ENCODE peak calls at places on chromosomes 7 and 10, in five cellular contexts. One of them, this sample, is unnamed.

GRCh38 chr10:116287906-116288501 is 15.0 kb upstream of the GFRA1 start:
- DNase-seq in H7: peak
- DNase-seq in tibial nerve: peak
- DNase-seq in cardiac muscle cell: peak
- DNase-seq in upper lobe of right lung: no peak
- DNase-seq in this sample: no peak

GRCh38 chr10:45410807-45411606 is 37.0 kb downstream of the ALOX5 start:
- DNase-seq in H7: no peak
- DNase-seq in tibial nerve: no peak
- DNase-seq in cardiac muscle cell: no peak
- DNase-seq in upper lobe of right lung: no peak
- DNase-seq in this sample: no peak

GRCh38 chr10:17452060-17452894 is 2.1 kb downstream of the ST8SIA6 start:
- DNase-seq in H7: no peak
- DNase-seq in tibial nerve: no peak
- DNase-seq in cardiac muscle cell: no peak
- DNase-seq in upper lobe of right lung: no peak
- DNase-seq in this sample: no peak

GRCh38 chr7:103124429-103124979 is 24.4 kb downstream of the NAPEPLD start:
- DNase-seq in H7: no peak
- DNase-seq in tibial nerve: no peak
- DNase-seq in cardiac muscle cell: no peak
- DNase-seq in upper lobe of right lung: no peak
- DNase-seq in this sample: no peak

GRCh38 chr10:21145751-21146445 is 248.8 kb upstream of the NEBL start:
- DNase-seq in H7: peak
- DNase-seq in tibial nerve: no peak
- DNase-seq in cardiac muscle cell: no peak
- DNase-seq in upper lobe of right lung: no peak
- DNase-seq in this sample: no peak

GRCh38 chr7:142908921-142909870 is 23.7 kb upstream of the TRPV6 start:
- DNase-seq in H7: peak
- DNase-seq in tibial nerve: no peak
- DNase-seq in cardiac muscle cell: peak
- DNase-seq in upper lobe of right lung: no peak
- DNase-seq in this sample: no peak

GRCh38 chr10:51895209-51895608 is 195.8 kb upstream of the CSTF2T start:
- DNase-seq in H7: no peak
- DNase-seq in tibial nerve: peak
- DNase-seq in cardiac muscle cell: no peak
- DNase-seq in upper lobe of right lung: no peak
- DNase-seq in this sample: no peak

GRCh38 chr7:119377-120163 is 72.8 kb upstream of the FAM20C start:
- DNase-seq in H7: peak
- DNase-seq in tibial nerve: peak
- DNase-seq in cardiac muscle cell: peak
- DNase-seq in upper lobe of right lung: peak
- DNase-seq in this sample: no peak

GRCh38 chr7:112207106-112207592 is 654 bp downstream of the ZNF277 start:
- DNase-seq in H7: no peak
- DNase-seq in tibial nerve: no peak
- DNase-seq in cardiac muscle cell: peak
- DNase-seq in upper lobe of right lung: no peak
- DNase-seq in this sample: peak

GRCh38 chr10:84534168-84534567 is 205.8 kb downstream of the CCSER2 start:
- DNase-seq in H7: no peak
- DNase-seq in tibial nerve: no peak
- DNase-seq in cardiac muscle cell: no peak
- DNase-seq in upper lobe of right lung: no peak
- DNase-seq in this sample: no peak

GRCh38 chr7:90788057-90788456 is 191.9 kb downstream of the CDK14 start:
- DNase-seq in H7: no peak
- DNase-seq in tibial nerve: no peak
- DNase-seq in cardiac muscle cell: no peak
- DNase-seq in upper lobe of right lung: no peak
- DNase-seq in this sample: no peak

GRCh38 chr10:85927952-85928677 is 438.5 kb downstream of the GRID1 start:
- DNase-seq in H7: no peak
- DNase-seq in tibial nerve: no peak
- DNase-seq in cardiac muscle cell: no peak
- DNase-seq in upper lobe of right lung: no peak
- DNase-seq in this sample: no peak

GRCh38 chr10:109963439-109963838 is 40.1 kb upstream of the XPNPEP1 start:
- DNase-seq in H7: no peak
- DNase-seq in tibial nerve: no peak
- DNase-seq in cardiac muscle cell: no peak
- DNase-seq in upper lobe of right lung: no peak
- DNase-seq in this sample: no peak

GRCh38 chr10:71266147-71266917 is 52.7 kb upstream of the SLC29A3 start:
- DNase-seq in H7: no peak
- DNase-seq in tibial nerve: no peak
- DNase-seq in cardiac muscle cell: no peak
- DNase-seq in upper lobe of right lung: peak
- DNase-seq in this sample: peak

GRCh38 chr10:44300666-44301649 is 83.9 kb downstream of the CXCL12 start:
- DNase-seq in H7: no peak
- DNase-seq in tibial nerve: no peak
- DNase-seq in cardiac muscle cell: no peak
- DNase-seq in upper lobe of right lung: no peak
- DNase-seq in this sample: peak

GRCh38 chr10:62050941-62051433 is 149.5 kb downstream of the ARID5B start:
- DNase-seq in H7: no peak
- DNase-seq in tibial nerve: peak
- DNase-seq in cardiac muscle cell: peak
- DNase-seq in upper lobe of right lung: no peak
- DNase-seq in this sample: no peak

GRCh38 chr10:30063098-30063497 is 3.7 kb upstream of the JCAD start:
- DNase-seq in H7: no peak
- DNase-seq in tibial nerve: no peak
- DNase-seq in cardiac muscle cell: no peak
- DNase-seq in upper lobe of right lung: no peak
- DNase-seq in this sample: no peak

GRCh38 chr7:6446977-6447588 is 671 bp downstream of the DAGLB start:
- DNase-seq in H7: peak
- DNase-seq in tibial nerve: peak
- DNase-seq in cardiac muscle cell: peak
- DNase-seq in upper lobe of right lung: peak
- DNase-seq in this sample: no peak

GRCh38 chr7:80273327-80273726 is 138.7 kb downstream of the GNAI1 start:
- DNase-seq in H7: no peak
- DNase-seq in tibial nerve: no peak
- DNase-seq in cardiac muscle cell: no peak
- DNase-seq in upper lobe of right lung: no peak
- DNase-seq in this sample: no peak

GRCh38 chr10:43867667-43868361 is 219.1 kb upstream of the ZNF32 start:
- DNase-seq in H7: no peak
- DNase-seq in tibial nerve: no peak
- DNase-seq in cardiac muscle cell: no peak
- DNase-seq in upper lobe of right lung: no peak
- DNase-seq in this sample: no peak

GRCh38 chr10:62224606-62225005 is 44.0 kb downstream of the RTKN2 start:
- DNase-seq in H7: no peak
- DNase-seq in tibial nerve: no peak
- DNase-seq in cardiac muscle cell: no peak
- DNase-seq in upper lobe of right lung: no peak
- DNase-seq in this sample: no peak

GRCh38 chr10:42783181-42783549 is 570 bp downstream of the BMS1 start:
- DNase-seq in H7: no peak
- DNase-seq in tibial nerve: no peak
- DNase-seq in cardiac muscle cell: no peak
- DNase-seq in upper lobe of right lung: no peak
- DNase-seq in this sample: no peak

GRCh38 chr7:71254751-71255150 is 122.8 kb downstream of the GALNT17 start:
- DNase-seq in H7: no peak
- DNase-seq in tibial nerve: no peak
- DNase-seq in cardiac muscle cell: no peak
- DNase-seq in upper lobe of right lung: no peak
- DNase-seq in this sample: no peak

GRCh38 chr10:71771821-71772617 is 1.3 kb downstream of the VSIR start:
- DNase-seq in H7: no peak
- DNase-seq in tibial nerve: peak
- DNase-seq in cardiac muscle cell: no peak
- DNase-seq in upper lobe of right lung: no peak
- DNase-seq in this sample: no peak

GRCh38 chr7:157763279-157764000 is 426.6 kb downstream of the DNAJB6 start:
- DNase-seq in H7: no peak
- DNase-seq in tibial nerve: no peak
- DNase-seq in cardiac muscle cell: no peak
- DNase-seq in upper lobe of right lung: no peak
- DNase-seq in this sample: no peak

GRCh38 chr10:102115775-102116174 is 4.4 kb downstream of the LDB1 start:
- DNase-seq in H7: no peak
- DNase-seq in tibial nerve: no peak
- DNase-seq in cardiac muscle cell: no peak
- DNase-seq in upper lobe of right lung: no peak
- DNase-seq in this sample: no peak

GRCh38 chr10:91034494-91035157 is 113.7 kb upstream of the ANKRD1 start:
- DNase-seq in H7: no peak
- DNase-seq in tibial nerve: peak
- DNase-seq in cardiac muscle cell: no peak
- DNase-seq in upper lobe of right lung: peak
- DNase-seq in this sample: no peak

GRCh38 chr10:100969175-100970075 is at the start of gene SEMA4G:
- DNase-seq in H7: peak
- DNase-seq in tibial nerve: peak
- DNase-seq in cardiac muscle cell: peak
- DNase-seq in upper lobe of right lung: peak
- DNase-seq in this sample: peak

GRCh38 chr7:124379296-124379695 is 346.4 kb upstream of the TMEM229A start:
- DNase-seq in H7: no peak
- DNase-seq in tibial nerve: no peak
- DNase-seq in cardiac muscle cell: no peak
- DNase-seq in upper lobe of right lung: no peak
- DNase-seq in this sample: no peak